ENCODE peak calls at places on chromosomes 1 and 21, in ten cellular contexts. J, W, P, E, X, R, Z, S, G and N are unnamed samples.

GRCh38 chr1:215146252-215146975 is 63.9 kb downstream of the KCNK2 start:
- DNase-seq in S (peak), P (peak), G (no peak), R (no peak), Z (no peak), J (no peak), X (peak), E (peak), W (no peak), N (no peak)

GRCh38 chr1:36728051-36728450 is 245.3 kb upstream of the CSF3R start:
- DNase-seq in G (no peak), P (no peak), E (no peak), X (no peak), S (no peak), W (no peak), Z (no peak), R (no peak), J (no peak), N (no peak)

GRCh38 chr1:32865639-32866038 is 5.1 kb downstream of the FNDC5 start:
- DNase-seq in J (no peak), G (no peak), E (no peak), W (no peak), R (no peak), S (no peak), P (no peak), X (no peak), Z (no peak), N (no peak)

GRCh38 chr1:193406901-193407300 is 220.5 kb upstream of the B3GALT2 start:
- DNase-seq in E (peak), G (no peak), R (no peak), J (peak), Z (no peak), P (peak), S (peak), X (peak), W (no peak), N (peak)

GRCh38 chr1:15153842-15154479 is 414 bp downstream of the TMEM51 start:
- DNase-seq in E (peak), S (peak), J (peak), X (peak), W (no peak), R (no peak), P (peak), G (no peak), Z (no peak), N (peak)

GRCh38 chr21:31509108-31510017 is 150.1 kb upstream of the SOD1 start:
- DNase-seq in J (peak), W (peak), S (peak), Z (peak), R (peak), G (peak), E (peak), P (peak), X (peak), N (peak)

GRCh38 chr1:100440075-100440809 is 87.9 kb downstream of the CDC14A start:
- DNase-seq in G (peak), J (peak), W (peak), S (no peak), E (no peak), Z (peak), P (no peak), X (no peak), R (peak), N (no peak)

GRCh38 chr1:205456868-205457724 is 1.3 kb upstream of the BLACAT1 start:
- DNase-seq in P (peak), J (no peak), S (no peak), Z (no peak), R (no peak), W (no peak), G (no peak), E (peak), X (no peak), N (no peak)

GRCh38 chr1:119554188-119554587 is 47.2 kb downstream of the HSD3B1 start:
- DNase-seq in W (no peak), R (no peak), G (no peak), Z (no peak), S (no peak), J (no peak), P (peak), E (peak), X (peak), N (no peak)

GRCh38 chr1:21324368-21325137 is 34.3 kb upstream of the ECE1 start:
- DNase-seq in Z (peak), P (peak), W (peak), E (no peak), X (peak), S (peak), R (peak), J (peak), G (peak), N (peak)

GRCh38 chr1:205928256-205928655 is 15.0 kb downstream of the SLC26A9 start:
- DNase-seq in P (no peak), E (no peak), R (no peak), Z (no peak), G (no peak), S (no peak), J (no peak), X (no peak), W (no peak), N (no peak)

GRCh38 chr1:61403863-61404615 is 320.9 kb downstream of the TM2D1 start:
- DNase-seq in P (no peak), G (no peak), Z (no peak), R (no peak), S (no peak), J (no peak), E (no peak), X (no peak), W (no peak), N (no peak)

GRCh38 chr1:98898901-98899300 is 105.8 kb downstream of the PLPPR5 start:
- DNase-seq in X (no peak), W (no peak), E (no peak), J (no peak), S (no peak), G (no peak), R (no peak), Z (no peak), P (no peak), N (no peak)

GRCh38 chr1:102185260-102185659 is 188.5 kb upstream of the OLFM3 start:
- DNase-seq in X (no peak), Z (no peak), P (peak), S (no peak), G (no peak), E (no peak), R (no peak), J (no peak), W (no peak), N (no peak)

GRCh38 chr1:210310562-210310961 is 18.1 kb upstream of the HHAT start:
- DNase-seq in X (no peak), W (no peak), E (no peak), R (no peak), P (no peak), J (no peak), Z (no peak), G (no peak), S (no peak), N (no peak)